ENCODE peak calls at places on chromosomes 7 and 10, in six cellular contexts. K is HepG2, C is A549, U is NB4, E is GM12878, B is K562. L is an unnamed sample.

GRCh38 chr10:75350791-75351190 is 50.8 kb downstream of the ZNF503 start:
- DNase-seq in K (no peak), C (peak; percentile 12), U (no peak), E (no peak), B (no peak), L (no peak)

GRCh38 chr10:118839348-118839747 is 84.6 kb upstream of the CACUL1 start:
- DNase-seq in K (no peak), C (no peak), U (no peak), E (no peak), B (no peak), L (no peak)

GRCh38 chr7:117962598-117962997 is 89.4 kb upstream of the CTTNBP2 start:
- DNase-seq in K (no peak), C (no peak), U (no peak), E (no peak), B (no peak), L (no peak)

GRCh38 chr10:46516660-46517416 is 39.6 kb downstream of the GPRIN2 start:
- DNase-seq in K (no peak), C (peak; percentile 85), U (no peak), E (no peak), B (no peak), L (peak; percentile 70)

GRCh38 chr10:96236090-96236478 is 35.3 kb downstream of the BLNK start:
- DNase-seq in K (no peak), C (no peak), U (no peak), E (no peak), B (no peak), L (no peak)

GRCh38 chr7:114460021-114460420 is 45.4 kb downstream of the FOXP2 start:
- DNase-seq in K (no peak), C (no peak), U (no peak), E (no peak), B (no peak), L (no peak)

GRCh38 chr10:100970914-100971811 is 1.9 kb downstream of the SEMA4G start:
- DNase-seq in K (peak; percentile 99), C (peak; percentile 48), U (no peak), E (no peak), B (no peak), L (no peak)

GRCh38 chr7:123367508-123368122 is 166.8 kb downstream of the IQUB start:
- DNase-seq in K (peak; percentile 10), C (peak; percentile 46), U (peak; percentile 58), E (peak; percentile 15), B (peak; percentile 53), L (peak; percentile 57)

GRCh38 chr10:126012485-126012884 is 116.1 kb downstream of the FANK1 start:
- DNase-seq in K (no peak), C (no peak), U (no peak), E (no peak), B (no peak), L (peak; percentile 14)

GRCh38 chr10:103835121-103836045 is 20.0 kb downstream of the SH3PXD2A start:
- DNase-seq in K (no peak), C (peak; percentile 15), U (peak; percentile 55), E (no peak), B (no peak), L (no peak)

GRCh38 chr10:104274762-104275721 is 6.1 kb downstream of the GSTO2 start:
- DNase-seq in K (no peak), C (peak; percentile 57), U (peak; percentile 49), E (no peak), B (peak; percentile 68), L (peak; percentile 50)

GRCh38 chr7:41582116-41582515 is 120.8 kb downstream of the INHBA start:
- DNase-seq in K (no peak), C (no peak), U (no peak), E (no peak), B (no peak), L (peak; percentile 41)

GRCh38 chr10:77666821-77667220 is 29.2 kb upstream of the KCNMA1 start:
- DNase-seq in K (no peak), C (no peak), U (no peak), E (no peak), B (no peak), L (no peak)

GRCh38 chr7:114047889-114048288 is 129.1 kb upstream of the PPP1R3A start:
- DNase-seq in K (no peak), C (no peak), U (peak; percentile 38), E (no peak), B (no peak), L (no peak)

GRCh38 chr7:158676898-158677297 is 27.7 kb downstream of the NCAPG2 start:
- DNase-seq in K (no peak), C (no peak), U (no peak), E (no peak), B (no peak), L (no peak)

GRCh38 chr7:155132431-155132830 is 62.3 kb downstream of the HTR5A start:
- DNase-seq in K (no peak), C (no peak), U (no peak), E (no peak), B (no peak), L (no peak)

GRCh38 chr7:104264281-104264680 is 56.5 kb upstream of the ORC5 start:
- DNase-seq in K (no peak), C (no peak), U (no peak), E (no peak), B (no peak), L (no peak)

GRCh38 chr7:104271948-104272347 is 56.5 kb upstream of the LHFPL3 start:
- DNase-seq in K (peak; percentile 37), C (no peak), U (no peak), E (no peak), B (no peak), L (no peak)

GRCh38 chr7:104272767-104273384 is 55.5 kb upstream of the LHFPL3 start:
- DNase-seq in K (peak; percentile 36), C (peak; percentile 41), U (peak; percentile 50), E (no peak), B (peak; percentile 24), L (peak; percentile 55)

DNA sequence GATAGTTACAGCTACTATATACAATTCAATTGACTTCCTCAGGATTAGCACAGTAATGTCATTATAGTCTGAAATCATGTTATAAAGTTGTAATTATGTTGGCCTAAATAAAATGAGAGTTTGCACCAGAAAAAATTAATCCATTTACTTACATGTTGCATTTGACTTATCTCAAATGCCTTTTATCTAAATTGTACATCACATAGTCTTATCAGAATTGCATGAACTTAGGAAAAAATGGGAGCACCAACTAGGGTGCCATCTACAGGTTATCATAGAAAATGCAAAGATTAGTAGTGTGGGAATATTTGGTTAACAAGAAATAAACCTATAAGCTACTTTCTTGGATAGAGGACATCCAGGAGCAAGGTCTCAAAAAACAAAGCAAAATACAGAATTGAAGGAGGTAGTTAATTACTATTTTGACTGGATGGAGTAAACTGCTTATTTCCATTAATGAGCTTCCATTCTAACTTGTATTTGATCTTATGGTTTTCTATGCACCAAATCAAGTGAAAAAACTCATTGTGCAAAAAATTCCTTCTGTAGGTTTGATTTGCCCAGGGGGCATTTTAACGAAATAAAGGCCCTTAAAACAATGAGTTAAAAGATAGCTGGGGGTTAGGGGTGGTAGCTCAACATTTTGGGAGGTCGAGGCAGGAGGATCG is 60.0 kb upstream of the ORC5 start:
- DNase-seq in K (peak; percentile 4), C (peak; percentile 4), U (peak; percentile 31), E (no peak), B (no peak), L (peak; percentile 28)
- TF ChIP-seq CTCF in K (peak; percentile 48), C (peak; percentile 32), U (peak; percentile 56), E (peak; percentile 46), B (peak; percentile 37), L (peak; percentile 16)

GRCh38 chr7:107268593-107268992 is 99.8 kb downstream of the HBP1 start:
- DNase-seq in K (no peak), C (no peak), U (no peak), E (no peak), B (no peak), L (no peak)

GRCh38 chr7:107267138-107267537 is 98.3 kb downstream of the HBP1 start:
- DNase-seq in K (no peak), C (no peak), U (no peak), E (no peak), B (no peak), L (no peak)

GRCh38 chr7:107264723-107265122 is 95.9 kb downstream of the HBP1 start:
- DNase-seq in K (no peak), C (no peak), U (no peak), E (no peak), B (no peak), L (no peak)

GRCh38 chr7:107269815-107270214 is 101.0 kb downstream of the HBP1 start:
- DNase-seq in K (no peak), C (no peak), U (no peak), E (no peak), B (no peak), L (no peak)
- TF ChIP-seq MYC in K (no peak), C (no peak), U (no peak), E (no peak), B (no peak), L (no peak)

GRCh38 chr10:621981-622740 is 67.3 kb downstream of the DIP2C start:
- DNase-seq in K (no peak), C (no peak), U (no peak), E (no peak), B (no peak), L (no peak)
- TF ChIP-seq CTCF in K (no peak), C (no peak), U (no peak), E (no peak), B (no peak), L (no peak)

DNA sequence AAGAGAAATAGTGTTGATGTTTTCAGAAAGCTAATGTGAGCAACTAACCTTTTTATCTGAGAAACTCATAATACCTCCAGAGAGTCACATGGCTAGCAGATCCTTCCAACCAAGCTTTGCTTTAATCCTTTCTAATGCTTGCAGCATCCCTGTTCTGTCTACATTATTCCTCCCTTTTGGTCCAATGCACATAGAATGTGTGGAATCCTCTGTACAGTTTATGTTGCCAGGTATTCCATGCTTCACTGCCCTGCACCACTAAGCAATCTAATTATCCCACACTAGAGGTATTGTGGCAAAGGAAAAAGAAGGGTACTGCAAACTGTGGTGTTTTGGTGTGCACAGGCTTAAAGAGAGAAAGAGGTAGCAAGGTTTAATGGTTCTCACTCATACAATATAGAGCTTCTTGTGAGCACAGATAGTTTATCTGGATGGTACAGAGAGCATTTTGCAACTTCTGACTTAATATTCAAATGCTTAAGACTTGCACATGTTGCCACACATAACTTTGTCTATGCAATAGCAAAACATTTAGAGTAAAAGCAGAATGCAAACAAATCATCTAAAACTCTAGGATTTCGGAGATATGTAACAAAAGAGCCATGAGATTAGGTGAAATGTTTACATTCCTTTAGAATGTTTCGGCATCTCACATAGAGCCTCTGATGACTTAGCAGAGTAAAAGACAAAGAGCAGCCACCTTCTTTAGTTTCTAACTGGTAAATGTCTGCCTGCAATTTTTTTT is 717.2 kb upstream of the LRRN3 start:
- DNase-seq in K (no peak), C (no peak), U (no peak), E (no peak), B (no peak), L (no peak)
- TF ChIP-seq MYC in K (no peak), C (no peak), U (no peak), E (no peak), B (no peak), L (no peak)

L was measured in endothelial cell of umbilical vein.